ENCODE peak calls at places on chromosomes 3 and 15, in five cellular contexts. One of them, this sample, is unnamed. For H3K9me3, the result is how much of the 10 kb centered on the place peaks cover.

GRCh38 chr3:135069406-135069805 is 274.3 kb downstream of the EPHB1 start:
- DNase-seq in cardiac muscle cell: no peak
- DNase-seq in pancreas: no peak
- DNase-seq in uterus: no peak
- DNase-seq in endothelial cell of umbilical vein: no peak
- DNase-seq in this sample: no peak

GRCh38 chr3:50466177-50466576 is 37.3 kb downstream of the CACNA2D2 start:
- DNase-seq in cardiac muscle cell: no peak
- DNase-seq in pancreas: no peak
- DNase-seq in uterus: no peak
- DNase-seq in endothelial cell of umbilical vein: no peak
- DNase-seq in this sample: peak

GRCh38 chr3:189629803-189630455 is 1.3 kb upstream of the TP63 start:
- DNase-seq in cardiac muscle cell: peak
- DNase-seq in pancreas: peak
- DNase-seq in uterus: peak
- DNase-seq in endothelial cell of umbilical vein: no peak
- DNase-seq in this sample: no peak

GRCh38 chr3:3356836-3357235 is 177.3 kb upstream of the CRBN start:
- DNase-seq in cardiac muscle cell: no peak
- DNase-seq in pancreas: no peak
- DNase-seq in uterus: no peak
- DNase-seq in endothelial cell of umbilical vein: no peak
- DNase-seq in this sample: no peak

GRCh38 chr3:162370136-162370535 is 873.5 kb downstream of the OTOL1 start:
- DNase-seq in cardiac muscle cell: no peak
- DNase-seq in pancreas: no peak
- DNase-seq in uterus: no peak
- DNase-seq in endothelial cell of umbilical vein: no peak
- DNase-seq in this sample: no peak

GRCh38 chr15:60901647-60902046 is 327.5 kb downstream of the RORA start:
- DNase-seq in cardiac muscle cell: no peak
- DNase-seq in pancreas: no peak
- DNase-seq in uterus: no peak
- DNase-seq in endothelial cell of umbilical vein: no peak
- DNase-seq in this sample: no peak

GRCh38 chr3:9422712-9423424 is 25.5 kb downstream of the SETD5 start:
- DNase-seq in cardiac muscle cell: peak
- DNase-seq in pancreas: peak
- DNase-seq in uterus: peak
- DNase-seq in endothelial cell of umbilical vein: peak
- DNase-seq in this sample: peak

GRCh38 chr15:33756950-33757349 is 211.3 kb upstream of the CHRM5 start:
- DNase-seq in cardiac muscle cell: no peak
- DNase-seq in pancreas: no peak
- DNase-seq in uterus: no peak
- DNase-seq in endothelial cell of umbilical vein: no peak
- DNase-seq in this sample: no peak

GRCh38 chr3:70067860-70068479 is 68.4 kb downstream of the SAMMSON start:
- DNase-seq in cardiac muscle cell: peak
- DNase-seq in pancreas: no peak
- DNase-seq in uterus: no peak
- DNase-seq in endothelial cell of umbilical vein: no peak
- DNase-seq in this sample: no peak

GRCh38 chr15:63826513-63826912 is 7.2 kb downstream of the HERC1 start:
- DNase-seq in cardiac muscle cell: peak
- DNase-seq in pancreas: no peak
- DNase-seq in uterus: no peak
- DNase-seq in endothelial cell of umbilical vein: peak
- DNase-seq in this sample: no peak

GRCh38 chr15:70354260-70354894 is 256.7 kb upstream of the TLE3 start:
- DNase-seq in cardiac muscle cell: no peak
- DNase-seq in pancreas: no peak
- DNase-seq in uterus: no peak
- DNase-seq in endothelial cell of umbilical vein: no peak
- DNase-seq in this sample: no peak

GRCh38 chr3:71421820-71422566 is 161.5 kb downstream of the FOXP1 start:
- DNase-seq in cardiac muscle cell: no peak
- DNase-seq in pancreas: no peak
- DNase-seq in uterus: no peak
- DNase-seq in endothelial cell of umbilical vein: no peak
- DNase-seq in this sample: no peak

GRCh38 chr3:71684752-71685151 is 40.5 kb downstream of the EIF4E3 start:
- DNase-seq in cardiac muscle cell: peak
- DNase-seq in pancreas: no peak
- DNase-seq in uterus: peak
- DNase-seq in endothelial cell of umbilical vein: peak
- DNase-seq in this sample: no peak

GRCh38 chr15:49155834-49156627 is 632 bp upstream of the COPS2 start:
- DNase-seq in cardiac muscle cell: peak
- DNase-seq in pancreas: no peak
- DNase-seq in uterus: no peak
- DNase-seq in endothelial cell of umbilical vein: peak
- DNase-seq in this sample: peak

GRCh38 chr15:41914406-41914805 is 20.6 kb upstream of the SPTBN5 start:
- DNase-seq in cardiac muscle cell: no peak
- DNase-seq in pancreas: no peak
- DNase-seq in uterus: no peak
- DNase-seq in endothelial cell of umbilical vein: no peak
- DNase-seq in this sample: no peak

GRCh38 chr3:195207731-195208130 is 63.2 kb downstream of the XXYLT1 start:
- DNase-seq in cardiac muscle cell: peak
- DNase-seq in pancreas: no peak
- DNase-seq in uterus: peak
- DNase-seq in endothelial cell of umbilical vein: no peak
- DNase-seq in this sample: no peak

GRCh38 chr3:49273825-49274532 is 3.1 kb downstream of the C3orf62 start:
- DNase-seq in cardiac muscle cell: no peak
- DNase-seq in pancreas: no peak
- DNase-seq in uterus: no peak
- DNase-seq in endothelial cell of umbilical vein: no peak
- DNase-seq in this sample: no peak

GRCh38 chr3:100073555-100074307 is 40.6 kb downstream of the FILIP1L start:
- DNase-seq in cardiac muscle cell: peak
- DNase-seq in pancreas: no peak
- DNase-seq in uterus: peak
- DNase-seq in endothelial cell of umbilical vein: no peak
- DNase-seq in this sample: peak

GRCh38 chr3:15528881-15529537 is 7.5 kb upstream of the COLQ start:
- DNase-seq in cardiac muscle cell: no peak
- DNase-seq in pancreas: no peak
- DNase-seq in uterus: no peak
- DNase-seq in endothelial cell of umbilical vein: no peak
- DNase-seq in this sample: peak

GRCh38 chr3:18223591-18224338 is 201.4 kb downstream of the SATB1 start:
- DNase-seq in cardiac muscle cell: no peak
- DNase-seq in pancreas: no peak
- DNase-seq in uterus: no peak
- DNase-seq in endothelial cell of umbilical vein: no peak
- DNase-seq in this sample: no peak

GRCh38 chr3:49668414-49668797 is 5.7 kb upstream of the APEH start:
- DNase-seq in cardiac muscle cell: no peak
- DNase-seq in pancreas: no peak
- DNase-seq in uterus: no peak
- DNase-seq in endothelial cell of umbilical vein: no peak
- DNase-seq in this sample: no peak

GRCh38 chr3:167187211-167187610 is 192.9 kb downstream of the ZBBX start:
- DNase-seq in cardiac muscle cell: no peak
- DNase-seq in pancreas: no peak
- DNase-seq in uterus: no peak
- DNase-seq in endothelial cell of umbilical vein: no peak
- DNase-seq in this sample: peak

GRCh38 chr3:194162070-194162678 is 26.2 kb downstream of the HES1 start:
- DNase-seq in cardiac muscle cell: no peak
- DNase-seq in pancreas: no peak
- DNase-seq in uterus: no peak
- DNase-seq in endothelial cell of umbilical vein: no peak
- DNase-seq in this sample: no peak
- H3K27ac ChIP-seq in cardiac muscle cell: no peak
- H3K27ac ChIP-seq in pancreas: peak
- H3K27ac ChIP-seq in uterus: no peak
- H3K27ac ChIP-seq in endothelial cell of umbilical vein: no peak
- H3K27ac ChIP-seq in this sample: no peak

GRCh38 chr3:52077376-52077775 is 21.0 kb upstream of the DUSP7 start:
- DNase-seq in cardiac muscle cell: no peak
- DNase-seq in pancreas: no peak
- DNase-seq in uterus: peak
- DNase-seq in endothelial cell of umbilical vein: no peak
- DNase-seq in this sample: no peak
- TF ChIP-seq CTCF in cardiac muscle cell: no peak
- TF ChIP-seq CTCF in pancreas: no peak
- TF ChIP-seq CTCF in uterus: peak
- TF ChIP-seq CTCF in endothelial cell of umbilical vein: no peak
- TF ChIP-seq CTCF in this sample: no peak

GRCh38 chr3:27861047-27862036 is 139.2 kb upstream of the EOMES start:
- DNase-seq in cardiac muscle cell: no peak
- DNase-seq in pancreas: no peak
- DNase-seq in uterus: no peak
- DNase-seq in endothelial cell of umbilical vein: no peak
- DNase-seq in this sample: no peak
- H3K9me3 ChIP-seq in cardiac muscle cell: under half
- H3K9me3 ChIP-seq in pancreas: under half
- H3K9me3 ChIP-seq in uterus: under half
- H3K9me3 ChIP-seq in endothelial cell of umbilical vein: under half
- H3K9me3 ChIP-seq in this sample: under half

GRCh38 chr3:58466899-58467563 is 24.9 kb upstream of the KCTD6 start:
- DNase-seq in cardiac muscle cell: no peak
- DNase-seq in pancreas: no peak
- DNase-seq in uterus: no peak
- DNase-seq in endothelial cell of umbilical vein: no peak
- DNase-seq in this sample: no peak

GRCh38 chr3:58469096-58469495 is 22.8 kb upstream of the KCTD6 start:
- DNase-seq in cardiac muscle cell: no peak
- DNase-seq in pancreas: no peak
- DNase-seq in uterus: no peak
- DNase-seq in endothelial cell of umbilical vein: no peak
- DNase-seq in this sample: peak

GRCh38 chr3:58473275-58473674 is 18.6 kb upstream of the KCTD6 start:
- DNase-seq in cardiac muscle cell: no peak
- DNase-seq in pancreas: no peak
- DNase-seq in uterus: no peak
- DNase-seq in endothelial cell of umbilical vein: no peak
- DNase-seq in this sample: peak

GRCh38 chr3:58471025-58471887 is 20.6 kb upstream of the KCTD6 start:
- DNase-seq in cardiac muscle cell: peak
- DNase-seq in pancreas: peak
- DNase-seq in uterus: no peak
- DNase-seq in endothelial cell of umbilical vein: peak
- DNase-seq in this sample: peak

GRCh38 chr3:58470363-58471024 is 21.4 kb upstream of the KCTD6 start:
- DNase-seq in cardiac muscle cell: no peak
- DNase-seq in pancreas: no peak
- DNase-seq in uterus: no peak
- DNase-seq in endothelial cell of umbilical vein: no peak
- DNase-seq in this sample: no peak
- H3K27ac ChIP-seq in cardiac muscle cell: peak
- H3K27ac ChIP-seq in pancreas: peak
- H3K27ac ChIP-seq in uterus: peak
- H3K27ac ChIP-seq in endothelial cell of umbilical vein: no peak
- H3K27ac ChIP-seq in this sample: peak

DNA sequence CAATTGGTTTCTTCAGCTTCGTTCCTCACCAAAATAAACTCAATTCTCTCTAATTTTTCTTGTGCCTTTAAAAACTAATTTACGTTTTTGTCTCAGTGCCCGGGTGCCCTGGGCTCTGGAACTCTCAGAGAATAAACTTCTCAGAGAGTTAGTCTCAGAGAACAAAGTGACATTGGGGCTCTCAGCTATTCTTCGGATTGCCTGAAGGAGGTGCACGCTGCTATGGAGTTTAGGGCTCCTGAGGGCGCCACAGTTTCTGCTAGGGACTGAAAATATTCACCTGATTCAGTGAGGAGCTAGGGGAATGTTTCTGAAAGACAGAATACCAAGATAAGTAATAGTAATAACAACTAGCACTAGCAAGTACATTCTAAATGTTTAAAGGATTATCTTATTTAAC is 22.7 kb downstream of the ZIC4 start:
- DNase-seq in cardiac muscle cell: no peak
- DNase-seq in pancreas: no peak
- DNase-seq in uterus: no peak
- DNase-seq in endothelial cell of umbilical vein: no peak
- DNase-seq in this sample: no peak
- TF ChIP-seq CTCF in cardiac muscle cell: peak
- TF ChIP-seq CTCF in pancreas: no peak
- TF ChIP-seq CTCF in uterus: no peak
- TF ChIP-seq CTCF in endothelial cell of umbilical vein: peak
- TF ChIP-seq CTCF in this sample: peak

DNA sequence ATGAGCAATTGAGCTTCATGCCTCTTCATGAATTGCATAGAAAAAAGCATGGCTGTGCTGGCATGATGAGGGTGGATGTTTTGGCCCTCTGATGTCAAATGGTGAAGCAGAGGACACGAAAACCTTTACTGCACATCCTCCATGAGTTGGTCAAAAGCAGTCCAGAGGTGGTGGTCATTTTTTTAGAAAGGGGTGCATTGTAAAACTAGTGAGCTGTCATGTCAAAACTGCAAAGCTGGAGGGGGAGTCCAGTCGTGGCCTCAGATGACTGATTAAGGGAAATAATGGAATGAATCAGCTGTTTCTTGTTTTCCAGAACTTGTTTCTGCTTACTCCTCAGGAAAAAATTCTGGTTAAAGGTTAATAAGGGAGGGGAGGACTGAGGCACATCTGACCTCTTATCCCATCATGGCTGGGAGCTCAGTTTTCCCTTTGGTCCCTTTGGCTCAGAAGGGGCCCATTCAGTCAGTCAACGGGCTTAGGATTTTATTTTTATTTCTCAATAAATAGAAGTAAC is 276.8 kb downstream of the CHL1 start:
- DNase-seq in cardiac muscle cell: no peak
- DNase-seq in pancreas: no peak
- DNase-seq in uterus: no peak
- DNase-seq in endothelial cell of umbilical vein: no peak
- DNase-seq in this sample: no peak
- H3K9me3 ChIP-seq in cardiac muscle cell: under half
- H3K9me3 ChIP-seq in pancreas: under half
- H3K9me3 ChIP-seq in uterus: under half
- H3K9me3 ChIP-seq in endothelial cell of umbilical vein: under half
- H3K9me3 ChIP-seq in this sample: under half

DNA sequence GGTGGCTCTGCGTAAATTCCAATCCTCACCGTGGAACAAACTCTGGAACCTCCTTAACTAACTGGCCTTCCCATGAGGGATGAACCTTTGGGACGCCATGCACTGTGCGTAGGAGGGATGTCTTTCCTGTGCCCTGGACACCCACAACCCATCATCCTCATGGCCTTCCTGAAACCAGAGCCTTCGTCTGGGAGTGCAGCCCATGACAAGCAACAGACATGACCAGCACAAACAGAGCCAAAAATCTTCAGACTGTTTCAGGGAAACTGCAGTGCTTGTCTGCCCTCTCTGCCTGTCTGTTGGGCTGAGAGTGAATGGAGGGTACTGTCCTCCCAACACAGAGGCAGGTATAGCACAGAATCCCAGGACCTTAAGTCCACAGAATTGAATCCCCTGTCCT is 61.1 kb upstream of the BOC start:
- DNase-seq in cardiac muscle cell: no peak
- DNase-seq in pancreas: no peak
- DNase-seq in uterus: no peak
- DNase-seq in endothelial cell of umbilical vein: no peak
- DNase-seq in this sample: no peak
- H3K27ac ChIP-seq in cardiac muscle cell: no peak
- H3K27ac ChIP-seq in pancreas: no peak
- H3K27ac ChIP-seq in uterus: peak
- H3K27ac ChIP-seq in endothelial cell of umbilical vein: no peak
- H3K27ac ChIP-seq in this sample: no peak

GRCh38 chr3:58200846-58201355 is 9.9 kb downstream of the DNASE1L3 start:
- DNase-seq in cardiac muscle cell: no peak
- DNase-seq in pancreas: no peak
- DNase-seq in uterus: no peak
- DNase-seq in endothelial cell of umbilical vein: peak
- DNase-seq in this sample: no peak
- TF ChIP-seq CTCF in cardiac muscle cell: no peak
- TF ChIP-seq CTCF in pancreas: no peak
- TF ChIP-seq CTCF in uterus: no peak
- TF ChIP-seq CTCF in endothelial cell of umbilical vein: no peak
- TF ChIP-seq CTCF in this sample: no peak

This sample was measured in WERI-Rb-1.